ENCODE peak calls at places on chromosomes 4 and X, in six cellular contexts. C is activated CD4-positive, alpha-beta T cell treated with anti-CD3 and anti-CD28 coated beads, Interleukin-2, amount 50 U/mL, for 1 hour; H is PC-3; G is activated CD8-positive, alpha-beta T cell treated with anti-CD3 and anti-CD28 coated beads, Interleukin-2, amount 10 ng/mL, durations not matched to agents 7 days and 5 days; K is nephron progenitor cell; V is neural crest cell. A is an unnamed sample.

GRCh38 chr4:3111461-3111860 is 37.0 kb downstream of the HTT start:
- DNase-seq in C (no peak), H (peak; percentile 71), G (no peak), K (no peak), V (no peak), A (no peak)

GRCh38 chr4:87270144-87270543 is 49.7 kb upstream of the KLHL8 start:
- DNase-seq in C (no peak), H (peak; percentile 57), G (no peak), K (no peak), V (peak; percentile 8), A (peak; percentile 51)

GRCh38 chr4:101475246-101475645 is 127.9 kb upstream of the PPP3CA start:
- DNase-seq in C (no peak), H (no peak), G (no peak), K (no peak), V (no peak), A (no peak)

GRCh38 chr4:42710761-42711160 is 53.9 kb upstream of the ATP8A1 start:
- DNase-seq in C (no peak), H (no peak), G (no peak), K (no peak), V (no peak), A (no peak)

GRCh38 chrX:126064901-126065541 is 101.1 kb downstream of the DCAF12L2 start:
- DNase-seq in C (no peak), H (no peak), G (no peak), K (no peak), V (no peak), A (no peak)

GRCh38 chrX:23901065-23901464 is 6.7 kb downstream of the APOO start:
- DNase-seq in C (no peak), H (peak; percentile 87), G (peak; percentile 23), K (no peak), V (no peak), A (no peak)

GRCh38 chrX:29318051-29318450 is 730.8 kb downstream of the IL1RAPL1 start:
- DNase-seq in C (no peak), H (no peak), G (no peak), K (no peak), V (no peak), A (no peak)

GRCh38 chr4:147049940-147050852 is 104.5 kb upstream of the TTC29 start:
- DNase-seq in C (no peak), H (peak; percentile 29), G (no peak), K (no peak), V (no peak), A (no peak)

GRCh38 chrX:132044953-132045352 is 21.9 kb downstream of the STK26 start:
- DNase-seq in C (no peak), H (no peak), G (no peak), K (no peak), V (no peak), A (no peak)

GRCh38 chr4:26362745-26363439 is 42.1 kb downstream of the RBPJ start:
- DNase-seq in C (no peak), H (peak; percentile 4), G (peak; percentile 26), K (no peak), V (no peak), A (no peak)

GRCh38 chrX:63784902-63785692 is at the start of gene ARHGEF9:
- DNase-seq in C (no peak), H (no peak), G (no peak), K (peak; percentile 69), V (peak; percentile 34), A (no peak)

GRCh38 chr4:115145393-115146160 is 32.2 kb upstream of the NDST4 start:
- DNase-seq in C (no peak), H (no peak), G (no peak), K (no peak), V (no peak), A (no peak)

GRCh38 chr4:8510611-8511285 is 69.4 kb upstream of the GPR78 start:
- DNase-seq in C (no peak), H (no peak), G (no peak), K (no peak), V (no peak), A (no peak)

GRCh38 chrX:75784689-75785491 is at the start of gene MAGEE2:
- DNase-seq in C (peak; percentile 6), H (no peak), G (no peak), K (no peak), V (no peak), A (no peak)

GRCh38 chr4:5127556-5127955 is 76.3 kb downstream of the STK32B start:
- DNase-seq in C (no peak), H (no peak), G (no peak), K (no peak), V (no peak), A (no peak)

GRCh38 chr4:43932448-43932847 is 516.2 kb downstream of the KCTD8 start:
- DNase-seq in C (no peak), H (no peak), G (no peak), K (no peak), V (no peak), A (no peak)

GRCh38 chr4:111934294-111934693 is 211.0 kb upstream of the FAM241A start:
- DNase-seq in C (no peak), H (no peak), G (no peak), K (no peak), V (no peak), A (no peak)

GRCh38 chrX:84320023-84320422 is 132.0 kb upstream of the RPS6KA6 start:
- DNase-seq in C (no peak), H (no peak), G (no peak), K (no peak), V (no peak), A (no peak)

GRCh38 chr4:24471623-24472510 is 112.5 kb downstream of the DHX15 start:
- DNase-seq in C (no peak), H (no peak), G (no peak), K (peak; percentile 38), V (peak; percentile 25), A (no peak)

GRCh38 chrX:101385795-101386541 is at the start of gene BTK:
- DNase-seq in C (no peak), H (no peak), G (no peak), K (no peak), V (no peak), A (no peak)

GRCh38 chr4:23728393-23728792 is 161.5 kb downstream of the PPARGC1A start:
- DNase-seq in C (no peak), H (peak; percentile 16), G (no peak), K (no peak), V (no peak), A (no peak)

GRCh38 chr4:143745874-143746273 is 45.4 kb upstream of the FREM3 start:
- DNase-seq in C (no peak), H (no peak), G (no peak), K (no peak), V (no peak), A (no peak)

GRCh38 chrX:32480019-32480418 is 731.3 kb downstream of the DMD start:
- DNase-seq in C (no peak), H (no peak), G (no peak), K (no peak), V (no peak), A (no peak)

GRCh38 chr4:147134536-147135210 is 189.0 kb upstream of the TTC29 start:
- DNase-seq in C (no peak), H (no peak), G (no peak), K (no peak), V (no peak), A (no peak)

GRCh38 chr4:9898596-9899345 is 117.3 kb downstream of the DRD5 start:
- DNase-seq in C (no peak), H (peak; percentile 35), G (peak; percentile 32), K (peak; percentile 57), V (peak; percentile 39), A (peak; percentile 60)

GRCh38 chr4:8285976-8286718 is 16.6 kb downstream of the HTRA3 start:
- DNase-seq in C (no peak), H (no peak), G (no peak), K (no peak), V (no peak), A (no peak)

A was measured in HAP-1.